ENCODE peak calls at places on chromosomes 6 and 20, in seven cellular contexts. B is GM13976; O is left ventricle myocardium inferior; W is CD8-positive, alpha-beta T cell; Z is astrocyte of the spinal cord; Y is AG09319; Q is transverse colon. D is an unnamed sample.
A peak's percentile ranks its signal among the peaks of the same experiment; 100 is the strongest.

GRCh38 chr6:30350519-30350918 is 5.6 kb downstream of the RPP21 start:
- DNase-seq in Q (no peak), Y (no peak), O (no peak), W (no peak), B (no peak), Z (no peak), D (no peak)

GRCh38 chr6:43575105-43575771 is 600 bp downstream of the XPO5 start:
- DNase-seq in W (peak; percentile 6), O (peak; percentile 29), B (no peak), Q (peak; percentile 36), Z (peak; percentile 28), Y (no peak), D (no peak)

GRCh38 chr6:158063736-158064135 is 82.1 kb downstream of the SYNJ2 start:
- DNase-seq in O (peak; percentile 6), Z (no peak), Q (no peak), B (no peak), W (no peak), Y (no peak), D (no peak)

GRCh38 chr6:112325449-112325848 is 21.7 kb upstream of the RFPL4B start:
- DNase-seq in Y (no peak), O (no peak), W (no peak), Z (no peak), Q (no peak), B (no peak), D (no peak)

GRCh38 chr20:63092660-63093215 is 86.0 kb upstream of the BHLHE23 start:
- DNase-seq in Y (no peak), Z (no peak), B (no peak), Q (peak; percentile 6), W (no peak), O (peak; percentile 2), D (no peak)

GRCh38 chr6:47810885-47811284 is 29.1 kb downstream of the OPN5 start:
- DNase-seq in W (no peak), O (no peak), Q (no peak), Y (no peak), Z (no peak), B (no peak), D (no peak)

GRCh38 chr6:56798163-56798562 is 155.5 kb upstream of the DST start:
- DNase-seq in Q (no peak), Z (peak; percentile 57), B (no peak), O (no peak), Y (no peak), W (no peak), D (peak; percentile 72)

GRCh38 chr20:10671850-10672578 is 1.8 kb downstream of the JAG1 start:
- DNase-seq in B (peak; percentile 51), W (no peak), Z (peak; percentile 61), Y (no peak), O (peak; percentile 79), Q (peak; percentile 74), D (no peak)

GRCh38 chr6:107345398-107345797 is 114.0 kb downstream of the PDSS2 start:
- DNase-seq in Y (no peak), Q (no peak), Z (no peak), O (no peak), W (no peak), B (no peak), D (peak; percentile 4)

DNA sequence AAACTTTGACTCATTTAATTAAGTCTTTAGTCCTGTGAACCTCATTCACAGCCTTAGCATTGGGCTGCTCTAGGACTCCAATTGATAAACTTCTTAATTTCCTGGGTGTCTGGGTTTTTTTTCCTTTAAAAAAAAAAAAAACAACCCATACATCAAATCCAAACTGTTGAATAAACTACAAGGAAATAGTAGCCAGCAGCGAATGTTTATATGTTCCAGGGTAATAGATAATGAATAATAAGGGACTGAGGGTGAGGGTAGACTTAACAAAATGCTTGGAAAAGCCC is 563.5 kb upstream of the AGPAT4 start:
- DNase-seq in Y (no peak), O (no peak), B (no peak), W (no peak), Z (no peak), Q (no peak), D (no peak)
- TF ChIP-seq CTCF in Y (no peak), O (no peak), B (no peak), W (no peak), Z (no peak), Q (no peak), D (no peak)

GRCh38 chr6:21781075-21781474 is 187.5 kb downstream of the SOX4 start:
- DNase-seq in Y (no peak), Z (no peak), Q (no peak), B (no peak), O (no peak), W (no peak), D (no peak)

GRCh38 chr6:21791066-21791465 is 197.5 kb downstream of the SOX4 start:
- DNase-seq in W (no peak), O (no peak), Y (no peak), B (no peak), Z (no peak), Q (no peak), D (no peak)

GRCh38 chr6:21780144-21780543 is 186.6 kb downstream of the SOX4 start:
- DNase-seq in Y (no peak), Z (no peak), W (no peak), B (no peak), O (no peak), Q (no peak), D (no peak)

GRCh38 chr6:21780601-21781000 is 187.1 kb downstream of the SOX4 start:
- DNase-seq in Y (no peak), W (no peak), O (no peak), Q (no peak), B (no peak), Z (peak; percentile 56), D (no peak)

GRCh38 chr6:21785162-21785561 is 191.6 kb downstream of the SOX4 start:
- DNase-seq in B (no peak), Y (no peak), O (no peak), Z (no peak), Q (no peak), W (no peak), D (no peak)
- TF ChIP-seq CTCF in B (no peak), Y (no peak), O (peak; percentile 6), Z (no peak), Q (no peak), W (no peak), D (no peak)

DNA sequence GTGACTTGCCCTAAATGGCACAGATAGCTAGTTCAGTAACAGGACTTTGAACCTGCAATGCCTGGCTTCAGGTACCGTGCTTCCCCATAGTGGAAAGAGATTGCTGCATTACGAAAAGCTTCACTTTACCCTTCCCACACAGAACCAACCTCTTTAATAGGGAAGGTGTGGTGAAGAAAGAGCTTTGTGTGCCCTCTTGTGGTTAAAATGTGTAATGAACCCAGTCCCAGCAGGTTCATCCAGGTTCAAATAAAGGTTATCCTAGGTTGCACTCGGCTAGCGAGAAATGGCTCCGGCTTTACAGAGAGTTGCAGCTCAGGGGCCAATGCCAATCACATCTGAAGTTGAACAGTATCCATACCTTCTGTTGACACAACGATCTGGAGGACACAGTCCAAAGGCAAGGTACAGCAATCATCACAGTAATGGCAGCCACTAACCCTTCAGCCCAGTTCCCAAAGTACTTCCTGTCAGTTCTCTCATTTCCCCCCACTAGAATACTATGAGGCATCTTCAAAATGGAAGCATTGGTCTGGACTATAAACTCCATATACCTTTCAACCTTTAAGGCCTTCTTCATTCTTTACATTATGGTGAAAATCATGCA is 3.0 kb downstream of the DEFB115 start:
- DNase-seq in Y (no peak), Z (no peak), O (no peak), B (no peak), W (no peak), Q (no peak), D (no peak)
- TF ChIP-seq CTCF in Y (no peak), Z (no peak), O (peak; percentile 28), B (peak; percentile 34), W (no peak), Q (no peak), D (peak; percentile 26)

DNA sequence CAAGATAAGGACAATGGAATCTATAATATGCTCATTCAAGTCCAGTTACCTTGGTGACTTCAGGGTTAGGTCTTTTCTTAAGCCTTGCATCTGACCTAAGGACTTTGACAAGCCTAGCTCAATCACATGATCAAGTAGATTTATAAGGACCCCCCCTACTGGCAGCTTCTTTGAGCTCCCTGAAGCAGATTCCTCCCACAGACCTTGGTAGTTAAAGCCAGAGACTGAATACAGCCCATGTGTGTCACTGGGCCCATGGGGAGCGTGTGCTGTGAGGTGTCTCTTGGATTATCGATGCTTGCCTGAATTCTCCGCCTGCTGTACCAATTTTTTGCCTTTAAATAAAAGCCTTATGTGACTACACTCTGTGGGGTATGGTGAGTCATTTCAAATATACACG is 372.7 kb upstream of the RGS17 start:
- DNase-seq in B (no peak), O (no peak), Q (no peak), Y (no peak), Z (no peak), W (no peak), D (no peak)
- TF ChIP-seq CTCF in B (no peak), O (no peak), Q (no peak), Y (no peak), Z (peak; percentile 11), W (no peak), D (no peak)

GRCh38 chr20:37890108-37890507 is 12.8 kb upstream of the VSTM2L start:
- DNase-seq in Y (no peak), Q (no peak), W (no peak), Z (no peak), B (no peak), O (no peak), D (no peak)

GRCh38 chr20:37885593-37886507 is 17.1 kb upstream of the VSTM2L start:
- DNase-seq in O (no peak), Q (no peak), B (no peak), W (no peak), Z (no peak), Y (no peak), D (no peak)

GRCh38 chr20:37888641-37889040 is 14.3 kb upstream of the VSTM2L start:
- DNase-seq in W (no peak), B (no peak), Q (no peak), O (no peak), Y (no peak), Z (no peak), D (no peak)

GRCh38 chr20:37885042-37885441 is 17.9 kb upstream of the VSTM2L start:
- DNase-seq in W (no peak), O (no peak), B (no peak), Y (no peak), Q (no peak), Z (no peak), D (no peak)

DNA sequence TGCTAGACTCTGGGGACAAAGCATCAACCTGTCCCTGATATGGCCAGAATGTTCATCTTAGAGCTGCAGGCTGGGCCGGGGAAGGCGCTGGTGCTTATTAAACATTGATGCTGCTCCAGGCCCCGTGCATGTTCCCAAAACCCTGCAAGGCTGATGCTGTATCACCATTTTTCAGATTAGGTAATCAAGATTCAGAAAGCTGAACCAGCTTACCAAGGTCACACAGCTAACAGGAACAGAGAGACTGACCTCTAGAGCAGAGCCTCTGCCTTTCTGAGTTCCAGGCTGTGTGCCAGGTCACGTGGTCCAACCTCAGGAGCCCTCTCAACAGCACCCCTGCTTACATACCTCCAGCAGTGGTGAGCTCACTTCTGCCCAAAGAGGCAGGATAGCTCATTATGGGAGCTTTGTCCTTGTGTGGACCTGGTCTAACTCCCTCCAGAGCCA is 16.1 kb upstream of the VSTM2L start:
- DNase-seq in B (no peak), Q (no peak), Z (no peak), W (no peak), O (peak; percentile 79), Y (no peak), D (no peak)
- TF ChIP-seq CTCF in B (no peak), Q (no peak), Z (no peak), W (no peak), O (no peak), Y (no peak), D (no peak)